ENCODE peak calls at places on chromosomes 12 and 14, in seven cellular contexts. R is GM23338, W is lung, C is endothelial cell, G is DND-41, Y is epithelial cell of esophagus, Q is cardiac fibroblast. S is an unnamed sample.

GRCh38 chr12:54017027-54017788 is 8.4 kb downstream of the HOXC8 start:
- DNase-seq in Q (no peak), Y (no peak), R (peak), G (no peak), C (no peak), W (no peak), S (no peak)

GRCh38 chr12:89499857-89500256 is 24.7 kb downstream of the GALNT4 start:
- DNase-seq in Q (no peak), C (no peak), R (no peak), W (peak), G (no peak), Y (no peak), S (no peak)

GRCh38 chr14:106051790-106052189 is 525.4 kb downstream of the TMEM121 start:
- DNase-seq in Q (no peak), G (no peak), Y (no peak), R (no peak), C (no peak), W (no peak), S (no peak)

GRCh38 chr12:128388461-128388921 is 121.5 kb downstream of the TMEM132C start:
- DNase-seq in W (no peak), C (no peak), R (no peak), G (no peak), Q (no peak), Y (no peak), S (no peak)

GRCh38 chr14:54776361-54777001 is 126.1 kb downstream of the GCH1 start:
- DNase-seq in W (no peak), Q (peak), G (peak), Y (peak), C (no peak), R (no peak), S (no peak)

GRCh38 chr14:22226381-22226780 is 362.6 kb downstream of the DAD1 start:
- DNase-seq in Y (peak), R (peak), C (no peak), Q (peak), G (no peak), W (no peak), S (peak)

GRCh38 chr12:49949124-49949845 is 1.3 kb upstream of the AQP2 start:
- DNase-seq in Q (no peak), C (no peak), G (no peak), W (no peak), R (no peak), Y (no peak), S (no peak)

GRCh38 chr12:109433618-109434017 is 43.5 kb downstream of the KCTD10 start:
- DNase-seq in W (no peak), C (peak), Y (no peak), G (no peak), Q (no peak), R (peak), S (no peak)

GRCh38 chr12:83664650-83665049 is 977.9 kb downstream of the TMTC2 start:
- DNase-seq in G (no peak), C (no peak), Y (no peak), W (no peak), Q (no peak), R (no peak), S (no peak)

GRCh38 chr12:65522956-65523857 is 244.7 kb downstream of the MSRB3 start:
- DNase-seq in G (no peak), Q (peak), Y (peak), W (no peak), C (no peak), R (no peak), S (no peak)

GRCh38 chr14:23406244-23406643 is 1.8 kb downstream of the MYH6 start:
- DNase-seq in Y (no peak), W (no peak), R (no peak), G (no peak), Q (no peak), C (no peak), S (no peak)

GRCh38 chr12:1706284-1707016 is 15.6 kb downstream of the ADIPOR2 start:
- DNase-seq in R (no peak), W (no peak), Q (peak), C (no peak), G (no peak), Y (no peak), S (no peak)

GRCh38 chr12:26304273-26304672 is 108.9 kb downstream of the SSPN start:
- DNase-seq in Y (no peak), Q (no peak), C (no peak), W (no peak), R (no peak), G (no peak), S (no peak)

GRCh38 chr12:26309646-26310045 is 114.3 kb downstream of the SSPN start:
- DNase-seq in R (no peak), G (no peak), C (no peak), Y (no peak), Q (no peak), W (no peak), S (no peak)
- TF ChIP-seq CTCF in R (no peak), G (no peak), C (no peak), Y (no peak), Q (no peak), W (no peak), S (no peak)

DNA sequence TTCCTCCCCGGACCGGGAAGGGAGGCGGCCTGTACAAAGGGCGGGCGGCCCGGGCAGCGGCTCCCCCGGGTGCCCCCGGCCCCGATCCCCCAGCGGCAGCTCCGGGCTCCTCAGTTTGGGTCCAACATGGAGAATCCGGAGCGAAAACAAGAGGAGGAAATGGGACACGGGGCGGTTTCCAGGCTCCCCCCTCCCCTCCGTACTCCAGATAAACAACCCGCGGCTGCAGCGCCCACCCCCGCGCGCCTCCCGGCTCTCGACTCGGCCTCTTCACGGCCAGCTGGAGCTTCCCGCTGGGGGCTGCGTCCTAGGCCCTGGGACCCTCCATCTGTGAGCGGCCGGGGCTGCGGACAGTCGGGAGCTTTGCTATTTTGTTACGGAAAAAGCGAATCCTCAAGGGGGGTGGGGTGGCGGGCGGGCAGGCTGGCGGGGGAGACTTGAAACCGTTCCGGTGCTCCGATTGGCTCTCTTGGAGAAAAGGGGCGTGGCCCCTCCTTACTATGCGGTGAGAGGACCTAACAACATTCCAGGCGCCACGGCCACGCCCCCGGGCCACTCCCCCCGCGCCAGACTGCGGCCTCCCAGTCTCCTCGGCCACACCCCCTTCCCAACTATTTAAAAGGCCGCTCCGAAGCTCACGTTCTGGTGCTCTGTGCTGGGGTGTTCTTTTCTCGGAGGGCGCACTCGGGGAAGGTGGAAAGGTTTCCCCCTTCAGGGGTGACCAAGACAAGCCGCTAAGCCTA is at the start of gene CTDSP2:
- DNase-seq in G (peak), W (peak), Y (peak), Q (peak), C (peak), R (peak), S (peak)
- TF ChIP-seq CTCF in G (no peak), W (no peak), Y (no peak), Q (no peak), C (no peak), R (no peak), S (peak)

GRCh38 chr14:100537701-100538565 is 49.3 kb downstream of the BEGAIN start:
- DNase-seq in Y (no peak), W (no peak), Q (no peak), G (no peak), C (no peak), R (peak), S (no peak)
- TF ChIP-seq CTCF in Y (no peak), W (no peak), Q (no peak), G (no peak), C (no peak), R (no peak), S (no peak)

DNA sequence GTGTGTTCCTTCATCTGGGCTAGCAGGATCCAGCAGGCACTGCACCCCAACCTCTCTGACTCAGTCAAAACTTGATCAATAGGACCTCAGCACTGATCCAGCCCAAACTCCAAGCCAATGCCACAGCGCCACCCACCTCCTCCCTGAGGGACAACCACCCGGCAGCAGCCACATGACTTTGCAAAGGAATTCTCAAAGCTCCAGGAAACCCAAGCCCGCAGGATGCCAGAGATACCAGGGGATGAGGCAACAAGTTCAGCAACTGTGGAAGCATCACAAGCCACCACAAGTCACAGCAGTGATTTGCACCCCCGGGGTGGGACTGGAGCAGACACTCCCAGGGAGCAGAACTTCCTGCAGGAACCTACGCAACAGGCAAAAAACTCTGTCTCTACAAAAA is 37.3 kb downstream of the ACTN1 start:
- DNase-seq in R (peak), C (peak), W (no peak), G (no peak), Q (peak), Y (peak), S (no peak)
- TF ChIP-seq CTCF in R (peak), C (no peak), W (no peak), G (peak), Q (peak), Y (peak), S (peak)

GRCh38 chr14:84751745-84752144 is 778.2 kb upstream of the FLRT2 start:
- DNase-seq in Y (no peak), Q (no peak), W (no peak), R (no peak), G (no peak), C (no peak), S (no peak)

GRCh38 chr14:84750763-84751554 is 779.0 kb upstream of the FLRT2 start:
- DNase-seq in Y (peak), Q (peak), W (no peak), G (no peak), R (peak), C (no peak), S (no peak)

GRCh38 chr14:84750284-84750683 is 779.7 kb upstream of the FLRT2 start:
- DNase-seq in Y (no peak), Q (no peak), W (no peak), C (no peak), R (no peak), G (no peak), S (no peak)

GRCh38 chr14:84749191-84749945 is 780.6 kb upstream of the FLRT2 start:
- DNase-seq in W (no peak), R (no peak), C (no peak), Q (no peak), Y (no peak), G (no peak), S (no peak)
- TF ChIP-seq CTCF in W (no peak), R (no peak), C (no peak), Q (no peak), Y (no peak), G (no peak), S (no peak)

S was measured in GM12864.